ENCODE peak calls at places on chromosomes 2 and 18, in four cellular contexts. F, E, I and B are unnamed samples.

GRCh38 chr2:158993721-158994587 is 25.5 kb downstream of the TANC1 start:
- DNase-seq in E (peak), I (no peak), F (no peak), B (no peak)

GRCh38 chr2:102806250-102806837 is 44.5 kb downstream of the TMEM182 start:
- DNase-seq in F (peak), I (peak), E (peak), B (peak)

GRCh38 chr2:195251221-195251620 is 405.8 kb upstream of the SLC39A10 start:
- DNase-seq in I (no peak), F (no peak), E (peak), B (no peak)

GRCh38 chr2:19607931-19608762 is 249.7 kb upstream of the OSR1 start:
- DNase-seq in E (peak), F (no peak), I (no peak), B (no peak)

GRCh38 chr2:237885171-237885930 is 25.9 kb downstream of the RAMP1 start:
- DNase-seq in I (no peak), F (peak), E (no peak), B (no peak)

GRCh38 chr2:223306371-223306770 is 254.4 kb downstream of the KCNE4 start:
- DNase-seq in I (peak), F (no peak), E (peak), B (no peak)

GRCh38 chr18:3525870-3526420 is 76.0 kb downstream of the TGIF1 start:
- DNase-seq in E (no peak), F (peak), I (peak), B (no peak)

GRCh38 chr2:169001116-169001815 is 29.9 kb downstream of the ABCB11 start:
- DNase-seq in E (peak), I (no peak), F (no peak), B (no peak)

GRCh38 chr2:234963785-234964615 is 12.2 kb downstream of the SH3BP4 start:
- DNase-seq in I (no peak), F (no peak), E (no peak), B (no peak)

GRCh38 chr2:96869824-96870630 is at the start of gene SEMA4C:
- DNase-seq in I (peak), E (peak), F (peak), B (peak)

GRCh38 chr2:226661789-226662545 is 137.7 kb downstream of the IRS1 start:
- DNase-seq in E (peak), I (peak), F (no peak), B (no peak)

GRCh38 chr2:188979119-188979729 is 5.1 kb downstream of the COL3A1 start:
- DNase-seq in E (peak), F (no peak), I (no peak), B (no peak)

GRCh38 chr2:136423516-136423996 is 305.6 kb upstream of the CXCR4 start:
- DNase-seq in F (peak), I (peak), E (peak), B (peak)

GRCh38 chr2:101188683-101189405 is 37.7 kb upstream of the TBC1D8 start:
- DNase-seq in E (peak), F (peak), I (peak), B (no peak)

GRCh38 chr2:195559431-195559914 is 97.6 kb upstream of the SLC39A10 start:
- DNase-seq in F (no peak), I (no peak), E (peak), B (no peak)

GRCh38 chr18:49628119-49628518 is 66.3 kb downstream of the LIPG start:
- DNase-seq in E (peak), I (no peak), F (no peak), B (no peak)

GRCh38 chr2:104028066-104028465 is 825.8 kb upstream of the POU3F3 start:
- DNase-seq in E (no peak), I (no peak), F (no peak), B (no peak)

GRCh38 chr2:41878056-41878455 is 169.8 kb upstream of the PKDCC start:
- DNase-seq in E (no peak), I (no peak), F (no peak), B (no peak)

GRCh38 chr2:69159988-69160387 is 147.0 kb downstream of the ANTXR1 start:
- DNase-seq in E (no peak), F (no peak), I (peak), B (no peak)

GRCh38 chr2:2662037-2662846 is 331.2 kb upstream of the MYT1L start:
- DNase-seq in E (no peak), F (no peak), I (no peak), B (no peak)

GRCh38 chr2:126049461-126049860 is 606.5 kb upstream of the GYPC start:
- DNase-seq in F (no peak), I (no peak), E (no peak), B (no peak)

GRCh38 chr2:202545931-202546330 is 88.8 kb upstream of the FAM117B start:
- DNase-seq in E (no peak), F (no peak), I (no peak), B (no peak)

GRCh38 chr18:59697236-59697932 is at the start of gene CCBE1:
- DNase-seq in F (peak), E (peak), I (peak), B (peak)

GRCh38 chr2:240739797-240740196 is 48.1 kb downstream of the AQP12A start:
- DNase-seq in I (no peak), E (no peak), F (no peak), B (no peak)

GRCh38 chr2:240568678-240569522 is 616 bp downstream of the RNPEPL1 start:
- DNase-seq in I (peak), E (peak), F (peak), B (peak)

GRCh38 chr18:21272016-21272582 is 30.1 kb downstream of the GREB1L start:
- DNase-seq in E (peak), F (no peak), I (no peak), B (no peak)

GRCh38 chr2:63058742-63059433 is 8.3 kb downstream of the OTX1 start:
- DNase-seq in F (peak), I (peak), E (no peak), B (peak)

GRCh38 chr2:55519908-55520885 is 679 bp downstream of the CFAP36 start:
- DNase-seq in F (no peak), E (peak), I (no peak), B (no peak)

GRCh38 chr2:96114903-96115581 is 1.3 kb downstream of the ADRA2B start:
- DNase-seq in I (no peak), F (no peak), E (no peak), B (peak)

GRCh38 chr2:70029814-70030409 is 57.4 kb upstream of the PCBP1 start:
- DNase-seq in I (peak), F (no peak), E (peak), B (no peak)

GRCh38 chr18:46281185-46282176 is 177.3 kb downstream of the HAUS1 start:
- DNase-seq in E (peak), F (peak), I (peak), B (peak)

GRCh38 chr2:69985684-69986083 is 24.3 kb upstream of the ASPRV1 start:
- DNase-seq in I (no peak), E (peak), F (no peak), B (no peak)

GRCh38 chr2:241818943-241819270 is 9.9 kb downstream of the NEU4 start:
- DNase-seq in E (no peak), I (no peak), F (no peak), B (no peak)

GRCh38 chr2:62661263-62661635 is 44.3 kb upstream of the EHBP1 start:
- DNase-seq in I (no peak), E (no peak), F (no peak), B (no peak)

GRCh38 chr2:239380831-239381708 is 19.8 kb downstream of the HDAC4 start:
- DNase-seq in F (no peak), E (no peak), I (no peak), B (no peak)

GRCh38 chr2:130720036-130720435 is 8.8 kb upstream of the GPR148 start:
- DNase-seq in F (no peak), E (no peak), I (no peak), B (no peak)

GRCh38 chr2:6986251-6986893 is 69.2 kb downstream of the RNF144A start:
- DNase-seq in I (no peak), E (peak), F (peak), B (no peak)

GRCh38 chr2:86562485-86562890 is 755 bp downstream of the CHMP3 start:
- DNase-seq in F (no peak), I (no peak), E (no peak), B (no peak)

GRCh38 chr2:120503206-120503792 is 157.4 kb downstream of the INHBB start:
- DNase-seq in I (no peak), F (no peak), E (no peak), B (no peak)

GRCh38 chr2:194333091-194333490 is 1323.9 kb upstream of the SLC39A10 start:
- DNase-seq in I (no peak), F (no peak), E (no peak), B (no peak)

GRCh38 chr18:12703096-12703567 is 290 bp downstream of the PSMG2 start:
- DNase-seq in F (no peak), I (no peak), E (no peak), B (no peak)
- TF ChIP-seq CTCF in F (no peak), I (no peak), E (no peak), B (no peak)

DNA sequence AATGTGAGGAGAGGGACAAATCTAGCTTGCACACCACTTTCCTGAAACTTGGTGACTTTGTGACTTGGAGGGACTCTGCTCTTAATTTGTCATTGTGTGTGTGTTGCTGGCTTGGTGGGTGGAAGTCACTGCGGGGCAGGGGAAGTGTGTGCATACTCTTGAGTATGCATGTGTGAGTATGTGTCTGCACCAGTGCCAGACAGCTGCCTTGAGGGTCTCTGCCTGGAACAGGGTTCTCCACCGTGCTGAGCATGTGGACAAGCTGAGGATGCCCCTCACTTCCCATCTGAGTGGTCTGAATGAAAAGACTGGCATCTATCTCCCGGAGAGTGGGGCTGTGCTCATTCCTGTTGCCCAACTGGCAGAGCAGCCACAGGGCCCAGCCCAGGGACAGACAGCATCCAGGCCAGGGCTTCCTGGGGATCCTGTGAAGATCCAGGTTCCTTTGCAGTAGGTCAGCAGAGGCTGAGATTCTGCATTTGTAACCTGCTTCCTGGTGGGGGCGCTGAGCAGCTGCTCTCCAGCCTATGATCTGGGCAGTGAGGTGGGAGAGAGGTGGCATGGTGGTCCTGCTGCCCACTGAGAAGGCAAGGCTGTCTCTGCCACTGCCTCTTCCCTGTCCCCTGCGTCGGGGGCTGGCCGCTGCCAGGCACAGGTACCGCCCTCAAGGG is 138.9 kb upstream of the HAAO start:
- DNase-seq in I (peak), F (no peak), E (no peak), B (no peak)
- TF ChIP-seq CTCF in I (peak), F (peak), E (peak), B (no peak)

DNA sequence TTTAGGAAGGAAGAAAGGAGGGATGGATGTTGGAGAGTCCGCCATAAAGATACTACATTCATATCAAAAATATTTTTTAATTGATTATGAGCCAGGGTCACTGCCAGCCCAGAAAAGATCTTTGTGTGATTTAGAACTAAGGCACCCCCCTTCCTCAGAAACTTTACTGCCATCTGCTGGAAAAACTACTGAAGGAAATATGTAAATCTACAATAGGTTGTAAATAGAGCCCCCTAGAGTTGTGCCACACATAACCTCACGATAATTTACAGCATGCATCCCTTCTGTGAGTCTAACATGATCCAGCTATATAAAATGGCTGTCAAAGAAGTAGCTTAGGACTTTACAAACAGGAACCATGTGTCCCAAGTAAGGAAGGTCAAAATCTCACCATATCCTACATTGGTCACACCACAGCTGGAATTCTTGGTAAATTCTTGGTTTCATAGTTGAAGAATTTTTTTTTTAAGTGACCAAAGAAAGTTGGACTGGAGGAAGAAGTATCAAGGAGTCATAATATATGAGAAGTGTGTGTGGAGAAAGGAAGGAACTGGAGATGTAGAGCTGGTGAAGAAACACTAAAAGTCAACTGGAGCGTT is 152.5 kb downstream of the CYP26B1 start:
- DNase-seq in F (no peak), E (peak), I (no peak), B (no peak)
- TF ChIP-seq CTCF in F (peak), E (peak), I (peak), B (no peak)

DNA sequence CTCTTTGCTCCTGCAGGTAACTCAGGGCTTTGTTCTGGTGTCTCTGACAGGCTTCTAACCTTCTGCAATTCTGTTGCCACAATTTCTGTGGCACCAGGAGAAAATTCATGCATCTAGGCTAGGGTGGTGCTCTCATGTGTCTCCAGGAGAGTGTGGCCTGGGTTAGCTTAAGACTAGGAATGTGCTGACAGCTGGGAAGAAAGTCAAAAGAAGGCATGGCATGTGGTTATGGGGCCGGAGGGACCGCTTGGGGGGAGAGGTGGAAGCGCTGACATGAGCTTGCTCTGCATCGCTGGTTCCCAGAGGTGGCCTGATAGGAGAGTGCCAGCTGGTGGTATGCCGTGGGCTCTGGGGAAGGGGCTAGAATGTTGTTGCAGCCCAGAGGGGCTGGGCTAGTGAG is 173.3 kb upstream of the TNP1 start:
- DNase-seq in E (no peak), I (no peak), F (no peak), B (no peak)
- TF ChIP-seq CTCF in E (no peak), I (no peak), F (no peak), B (no peak)

GRCh38 chr2:53202063-53202462 is 565.5 kb upstream of the CHAC2 start:
- DNase-seq in E (peak), F (no peak), I (no peak), B (no peak)
- TF ChIP-seq CTCF in E (peak), F (no peak), I (peak), B (no peak)

GRCh38 chr2:88949336-88949735 is 257.9 kb downstream of the RPIA start:
- DNase-seq in F (no peak), I (no peak), E (no peak), B (no peak)

GRCh38 chr2:88955607-88956006 is 264.1 kb downstream of the RPIA start:
- DNase-seq in F (no peak), E (no peak), I (no peak), B (no peak)

DNA sequence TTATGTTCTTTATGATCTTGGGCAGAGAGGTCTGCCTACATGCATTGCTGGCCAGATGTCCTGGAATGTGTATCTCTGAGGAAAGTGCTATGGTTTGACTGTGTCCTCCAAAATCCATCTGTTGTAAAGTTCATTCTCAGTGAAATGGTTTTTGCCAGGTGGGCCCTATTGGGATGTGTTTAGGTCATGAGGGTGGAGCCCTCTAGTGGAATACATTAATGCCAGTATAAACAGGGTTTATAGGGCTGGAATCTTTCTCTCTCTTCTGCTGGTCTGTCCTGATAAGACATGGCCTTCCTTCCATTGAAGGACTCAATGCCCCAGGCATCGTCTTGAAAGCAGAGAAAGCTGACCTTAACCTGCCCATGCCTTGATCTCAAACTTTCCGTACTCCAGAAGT is 258.5 kb downstream of the RPIA start:
- DNase-seq in E (no peak), F (no peak), I (no peak), B (no peak)
- TF ChIP-seq CTCF in E (no peak), F (no peak), I (peak), B (no peak)